ENCODE peak calls at places on chromosomes 6 and 20, in five cellular contexts. A, U, D, J and E are unnamed samples.

GRCh38 chr6:1609662-1610496 is at the start of gene FOXC1:
- DNase-seq in A (no peak), U (peak), D (no peak), J (peak), E (peak)

GRCh38 chr6:24357336-24358218 is at the start of gene DCDC2:
- DNase-seq in A (no peak), U (no peak), D (no peak), J (no peak), E (peak)

GRCh38 chr6:152368761-152369624 is 268.2 kb downstream of the SYNE1 start:
- DNase-seq in A (no peak), U (no peak), D (no peak), J (no peak), E (no peak)

GRCh38 chr6:72421387-72421786 is 200.5 kb upstream of the KCNQ5 start:
- DNase-seq in A (no peak), U (no peak), D (no peak), J (no peak), E (no peak)

GRCh38 chr6:7697820-7698623 is 27.9 kb upstream of the BMP6 start:
- DNase-seq in A (no peak), U (peak), D (no peak), J (no peak), E (no peak)

GRCh38 chr6:40930555-40930954 is 108.5 kb downstream of the UNC5CL start:
- DNase-seq in A (no peak), U (no peak), D (no peak), J (no peak), E (no peak)

GRCh38 chr20:20525756-20526155 is 157.9 kb downstream of the INSM1 start:
- DNase-seq in A (no peak), U (no peak), D (no peak), J (no peak), E (no peak)

GRCh38 chr6:70686548-70687133 is 19.0 kb downstream of the SMAP1 start:
- DNase-seq in A (peak), U (peak), D (no peak), J (no peak), E (peak)

GRCh38 chr6:122472022-122472340 is 374 bp upstream of the SERINC1 start:
- DNase-seq in A (no peak), U (no peak), D (no peak), J (no peak), E (no peak)

GRCh38 chr20:32858873-32859372 is at the start of gene EFCAB8:
- DNase-seq in A (no peak), U (no peak), D (no peak), J (peak), E (no peak)

GRCh38 chr20:24337074-24337473 is 132.4 kb upstream of the SYNDIG1 start:
- DNase-seq in A (no peak), U (peak), D (no peak), J (no peak), E (no peak)

GRCh38 chr20:5996765-5997164 is 46.3 kb downstream of the MCM8 start:
- DNase-seq in A (no peak), U (no peak), D (no peak), J (no peak), E (no peak)

GRCh38 chr20:62776692-62777527 is 19.4 kb upstream of the MRGBP start:
- DNase-seq in A (peak), U (peak), D (no peak), J (peak), E (no peak)

GRCh38 chr6:42159431-42160024 is 13.6 kb upstream of the GUCA1A start:
- DNase-seq in A (no peak), U (no peak), D (no peak), J (no peak), E (no peak)

GRCh38 chr6:24910850-24911712 is 24.7 kb downstream of the RIPOR2 start:
- DNase-seq in A (peak), U (no peak), D (peak), J (peak), E (no peak)

GRCh38 chr6:156336096-156336495 is 441.1 kb upstream of the ARID1B start:
- DNase-seq in A (no peak), U (no peak), D (no peak), J (no peak), E (no peak)

GRCh38 chr6:136501081-136501480 is 49.1 kb downstream of the MAP7 start:
- DNase-seq in A (no peak), U (no peak), D (no peak), J (no peak), E (no peak)

GRCh38 chr20:56710577-56711465 is 81.7 kb downstream of the TFAP2C start:
- DNase-seq in A (no peak), U (peak), D (no peak), J (no peak), E (no peak)

GRCh38 chr6:125789576-125790402 is 971 bp upstream of the NCOA7 start:
- DNase-seq in A (peak), U (peak), D (no peak), J (peak), E (no peak)

GRCh38 chr6:38776515-38776914 is 61.4 kb downstream of the DNAH8 start:
- DNase-seq in A (no peak), U (peak), D (no peak), J (no peak), E (no peak)